ENCODE peak calls at places on chromosomes 2 and 18, in ten cellular contexts. Z is stomach, Q is GM12878, N is GM12891, T is endothelial cell of umbilical vein, O is upper lobe of left lung, P is prostate gland, C is sigmoid colon, G is esophagus muscularis mucosa, L is vagina. H is an unnamed sample.

GRCh38 chr2:238869293-238870124 is 21.6 kb downstream of the TWIST2 start:
- DNase-seq in C (no peak), T (no peak), N (no peak), G (no peak), Z (no peak), P (no peak), O (no peak), L (no peak), Q (no peak), H (peak; percentile 18)

GRCh38 chr2:120935339-120936313 is 200.0 kb downstream of the GLI2 start:
- DNase-seq in P (peak; percentile 64), N (no peak), G (no peak), C (no peak), Z (peak; percentile 33), Q (no peak), O (no peak), T (no peak), L (no peak), H (no peak)

GRCh38 chr2:211835695-211836094 is 702.9 kb downstream of the ERBB4 start:
- DNase-seq in P (no peak), Z (no peak), C (no peak), G (no peak), N (no peak), O (no peak), T (no peak), L (no peak), Q (no peak), H (no peak)

GRCh38 chr2:74876081-74876886 is 42.4 kb downstream of the HK2 start:
- DNase-seq in Z (no peak), G (no peak), N (peak; percentile 59), T (peak; percentile 63), L (no peak), O (no peak), P (peak; percentile 45), C (no peak), Q (peak; percentile 20), H (no peak)

GRCh38 chr2:239714116-239714515 is 311.0 kb downstream of the NDUFA10 start:
- DNase-seq in Q (no peak), N (no peak), P (no peak), T (no peak), L (no peak), Z (peak; percentile 17), G (no peak), O (no peak), C (peak; percentile 37), H (peak; percentile 31)

GRCh38 chr2:165743442-165743841 is 50.6 kb downstream of the GALNT3 start:
- DNase-seq in T (no peak), N (no peak), L (no peak), C (no peak), G (no peak), Z (no peak), Q (peak; percentile 5), O (no peak), P (no peak), H (no peak)

GRCh38 chr2:111634050-111634784 is 249.8 kb downstream of the ANAPC1 start:
- DNase-seq in T (no peak), Z (no peak), O (no peak), G (no peak), L (no peak), Q (no peak), P (no peak), C (no peak), N (no peak), H (no peak)

GRCh38 chr18:4130734-4131719 is 324.1 kb downstream of the DLGAP1 start:
- DNase-seq in C (no peak), Z (no peak), N (no peak), Q (no peak), T (no peak), P (peak; percentile 30), O (no peak), L (no peak), G (no peak), H (no peak)

GRCh38 chr2:20522311-20522710 is 75.4 kb downstream of the RHOB start:
- DNase-seq in C (peak; percentile 39), Q (no peak), O (no peak), N (no peak), L (no peak), Z (no peak), G (no peak), P (no peak), T (no peak), H (no peak)

GRCh38 chr2:131120815-131121317 is 15.7 kb downstream of the PLEKHB2 start:
- DNase-seq in Z (no peak), T (no peak), N (no peak), G (no peak), O (no peak), Q (no peak), C (no peak), P (peak; percentile 62), L (no peak), H (no peak)

GRCh38 chr2:198072655-198073054 is 268.3 kb downstream of the PLCL1 start:
- DNase-seq in T (peak; percentile 17), Q (no peak), Z (no peak), G (no peak), N (no peak), P (no peak), L (no peak), O (no peak), C (no peak), H (no peak)

GRCh38 chr2:3445891-3446290 is 66.4 kb downstream of the TRAPPC12 start:
- DNase-seq in N (no peak), P (no peak), T (no peak), O (no peak), G (no peak), L (no peak), Q (no peak), Z (no peak), C (no peak), H (no peak)

GRCh38 chr18:23237524-23238151 is 102.4 kb downstream of the CABLES1 start:
- DNase-seq in P (peak; percentile 12), C (peak; percentile 85), O (peak; percentile 50), L (no peak), Q (peak; percentile 81), N (peak; percentile 69), G (no peak), Z (peak; percentile 57), T (peak; percentile 84), H (peak; percentile 86)

GRCh38 chr2:55048514-55048924 is 1.7 kb downstream of the RTN4 start:
- DNase-seq in O (peak; percentile 38), Z (no peak), C (no peak), P (peak; percentile 41), T (peak; percentile 76), Q (no peak), L (no peak), G (no peak), N (no peak), H (no peak)

GRCh38 chr2:9439536-9439935 is 16.1 kb downstream of the CPSF3 start:
- DNase-seq in O (no peak), Q (no peak), T (no peak), C (no peak), G (no peak), N (no peak), Z (no peak), L (no peak), P (no peak), H (no peak)

GRCh38 chr18:26488417-26489009 is 59.8 kb downstream of the KCTD1 start:
- DNase-seq in P (peak; percentile 46), Z (no peak), O (no peak), N (no peak), C (no peak), L (no peak), Q (no peak), G (no peak), T (no peak), H (no peak)

GRCh38 chr18:39732918-39733317 is 2167.3 kb upstream of the CELF4 start:
- DNase-seq in N (no peak), O (no peak), G (no peak), L (no peak), C (no peak), Z (no peak), P (no peak), T (no peak), Q (no peak), H (no peak)

GRCh38 chr2:123303735-123304134 is 721.4 kb upstream of the CNTNAP5 start:
- DNase-seq in N (no peak), Z (no peak), C (no peak), Q (no peak), T (no peak), O (no peak), G (no peak), L (no peak), P (no peak), H (no peak)

GRCh38 chr2:33521791-33522281 is 45.4 kb downstream of the RASGRP3 start:
- DNase-seq in Z (no peak), P (peak; percentile 31), T (peak; percentile 97), N (no peak), Q (no peak), L (no peak), C (no peak), G (peak; percentile 86), O (no peak), H (no peak)

GRCh38 chr2:202307690-202308089 is 42.1 kb downstream of the NOP58 start:
- DNase-seq in Q (no peak), T (peak; percentile 33), P (no peak), N (no peak), Z (no peak), L (no peak), O (no peak), G (peak; percentile 55), C (no peak), H (no peak)

GRCh38 chr2:202311823-202312388 is 46.3 kb downstream of the NOP58 start:
- DNase-seq in L (no peak), O (no peak), Z (no peak), Q (no peak), G (peak; percentile 45), T (no peak), N (no peak), P (no peak), C (no peak), H (no peak)

GRCh38 chr2:202306034-202306433 is 40.5 kb downstream of the NOP58 start:
- DNase-seq in Q (no peak), Z (no peak), N (no peak), G (peak; percentile 17), C (no peak), T (no peak), L (no peak), P (no peak), O (no peak), H (no peak)
- TF ChIP-seq POLR2AphosphoS5 in Q (peak; percentile 32), Z (no peak), N (peak; percentile 27), G (no peak), C (no peak), T (no peak), L (no peak), P (no peak), O (no peak), H (no peak)

GRCh38 chr2:108941161-108941665 is 47.8 kb downstream of the EDAR start:
- DNase-seq in Q (no peak), T (no peak), L (no peak), N (no peak), C (no peak), P (no peak), G (no peak), Z (no peak), O (no peak), H (no peak)
- TF ChIP-seq POLR2A in Q (no peak), T (no peak), L (no peak), N (no peak), C (no peak), P (no peak), G (no peak), Z (no peak), O (no peak), H (no peak)

GRCh38 chr2:150403457-150403856 is 84.0 kb downstream of the RND3 start:
- DNase-seq in Z (no peak), G (no peak), Q (peak; percentile 23), L (no peak), O (no peak), T (peak; percentile 65), C (no peak), P (no peak), N (no peak), H (no peak)
- TF ChIP-seq POLR2AphosphoS5 in Z (no peak), G (no peak), Q (no peak), L (no peak), O (no peak), T (no peak), C (no peak), P (no peak), N (no peak), H (no peak)

GRCh38 chr2:207930747-207931146 is 94.6 kb downstream of the PLEKHM3 start:
- DNase-seq in C (peak; percentile 73), O (peak; percentile 30), L (no peak), N (no peak), G (no peak), T (no peak), Q (no peak), P (peak; percentile 77), Z (peak; percentile 60), H (no peak)
- TF ChIP-seq POLR2A in C (no peak), O (peak; percentile 33), L (no peak), N (no peak), G (no peak), T (no peak), Q (no peak), P (no peak), Z (no peak), H (no peak)

H was measured in spleen.